ENCODE peak calls at places on chromosome X, in six cellular contexts. Q is GM12878, L is HepG2, G is K562, I is H1, C is HCT116. T is an unnamed sample.
A peak's percentile ranks its signal among the peaks of the same experiment; 100 is the strongest.

GRCh38 chrX:17741123-17741511 is 3.8 kb downstream of the SCML1 start:
- DNase-seq in G (no peak), C (no peak), I (no peak), Q (no peak), L (peak; percentile 40), T (no peak)

GRCh38 chrX:102847362-102847761 is 89.7 kb upstream of the RAB40AL start:
- DNase-seq in G (no peak), C (no peak), L (no peak), Q (no peak), I (no peak), T (no peak)

GRCh38 chrX:78746496-78746895 is 1.0 kb upstream of the LPAR4 start:
- DNase-seq in C (no peak), G (no peak), L (no peak), I (peak; percentile 47), Q (no peak), T (no peak)

GRCh38 chrX:85977218-85977617 is 70.1 kb downstream of the CHM start:
- DNase-seq in C (no peak), L (no peak), Q (peak; percentile 4), G (no peak), I (no peak), T (no peak)

GRCh38 chrX:12971282-12972003 is 3.5 kb upstream of the TMSB4X start:
- DNase-seq in G (no peak), Q (no peak), I (no peak), C (no peak), L (no peak), T (no peak)

GRCh38 chrX:10444204-10444603 is 176.2 kb downstream of the MID1 start:
- DNase-seq in I (no peak), C (no peak), L (peak; percentile 2), Q (no peak), G (peak; percentile 1), T (no peak)

GRCh38 chrX:47595701-47596655 is 13.7 kb downstream of the TIMP1 start:
- DNase-seq in I (no peak), C (no peak), G (no peak), Q (no peak), L (no peak), T (no peak)

GRCh38 chrX:2500681-2501151 is at the start of the genes DHRSX and ZBED1:
- DNase-seq in I (peak; percentile 67), C (no peak), Q (no peak), G (peak; percentile 29), L (no peak), T (no peak)

GRCh38 chrX:97842468-97843199 is 958.9 kb downstream of the RPA4 start:
- DNase-seq in C (no peak), G (no peak), Q (no peak), L (no peak), I (no peak), T (no peak)

DNA sequence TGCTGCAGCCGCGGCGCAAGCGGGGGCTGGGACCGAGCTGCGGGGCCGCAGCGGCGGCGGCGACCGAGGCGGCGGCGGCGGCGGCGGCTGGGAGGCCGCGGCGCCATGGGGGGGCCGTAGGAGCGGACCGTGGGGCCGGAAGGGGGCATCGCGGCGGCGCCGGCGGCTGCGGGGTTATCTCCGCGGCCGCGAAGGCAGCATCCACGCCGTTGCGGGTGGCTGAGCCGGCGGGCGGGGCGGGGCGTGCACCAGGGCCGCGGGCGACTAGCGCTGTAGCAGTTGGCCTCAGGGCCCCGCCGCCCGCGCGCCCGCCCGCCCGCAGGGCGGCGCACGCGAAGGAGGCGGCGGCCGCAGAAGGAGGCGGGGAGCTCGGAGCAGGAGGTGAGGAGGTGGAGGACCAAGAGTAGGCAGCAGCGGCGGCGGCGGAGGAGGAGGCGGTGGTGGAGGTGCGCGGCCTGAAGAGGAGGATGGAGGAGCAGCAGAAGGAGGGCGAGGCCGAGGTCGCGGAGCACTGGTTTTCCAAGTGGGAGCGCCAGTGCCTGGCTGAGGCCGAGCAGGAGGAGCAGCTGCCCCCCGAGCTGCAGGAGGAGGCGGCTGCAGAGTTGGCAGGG is 126.1 kb upstream of the CXorf66 start:
- DNase-seq in Q (no peak), I (peak; percentile 57), L (no peak), G (peak; percentile 48), C (no peak), T (no peak)
- H3K27me3 ChIP-seq in Q (no peaks in the 10 kb centered on the region), I (peaks cover 6% of the 10 kb centered on the region), L (no peaks in the 10 kb centered on the region), G (peaks cover 3% of the 10 kb centered on the region), C (no peaks in the 10 kb centered on the region), T (peaks cover 2% of the 10 kb centered on the region)

DNA sequence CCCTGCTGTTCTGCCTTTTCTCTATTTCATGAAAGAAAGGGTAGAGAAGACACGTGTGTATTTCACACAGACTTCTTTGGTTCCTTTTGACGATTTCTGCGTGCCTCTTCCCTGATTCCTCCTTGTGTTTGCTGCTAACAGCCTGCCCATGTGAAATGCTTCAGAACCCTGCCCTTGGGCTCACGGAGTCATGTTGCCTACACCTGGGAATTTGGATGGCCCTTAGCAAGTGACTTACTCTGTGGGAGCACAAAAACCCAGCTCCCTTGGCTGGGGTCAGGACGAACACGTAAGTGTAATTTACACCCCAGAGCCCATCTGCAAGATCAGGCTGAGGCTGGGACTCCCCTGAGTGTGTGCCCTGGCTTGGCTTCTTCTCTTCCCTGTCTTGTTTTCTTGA is 220.3 kb upstream of the BCOR start:
- DNase-seq in G (no peak), C (no peak), I (no peak), Q (no peak), L (no peak), T (no peak)
- TF ChIP-seq ZNF274 in G (no peak), C (no peak), I (no peak), Q (no peak), L (no peak), T (no peak)

GRCh38 chrX:133414399-133415275 is 652 bp downstream of the GPC4 start:
- DNase-seq in G (no peak), Q (no peak), L (no peak), I (no peak), C (no peak), T (no peak)

GRCh38 chrX:133413218-133413925 is 1.9 kb downstream of the GPC4 start:
- DNase-seq in Q (no peak), G (no peak), I (no peak), L (no peak), C (no peak), T (no peak)

GRCh38 chrX:133417364-133417763 is 2.1 kb upstream of the GPC4 start:
- DNase-seq in L (no peak), C (no peak), I (no peak), Q (no peak), G (no peak), T (no peak)

GRCh38 chrX:133412665-133413064 is 2.6 kb downstream of the GPC4 start:
- DNase-seq in L (no peak), C (no peak), G (no peak), Q (no peak), I (no peak), T (no peak)

DNA sequence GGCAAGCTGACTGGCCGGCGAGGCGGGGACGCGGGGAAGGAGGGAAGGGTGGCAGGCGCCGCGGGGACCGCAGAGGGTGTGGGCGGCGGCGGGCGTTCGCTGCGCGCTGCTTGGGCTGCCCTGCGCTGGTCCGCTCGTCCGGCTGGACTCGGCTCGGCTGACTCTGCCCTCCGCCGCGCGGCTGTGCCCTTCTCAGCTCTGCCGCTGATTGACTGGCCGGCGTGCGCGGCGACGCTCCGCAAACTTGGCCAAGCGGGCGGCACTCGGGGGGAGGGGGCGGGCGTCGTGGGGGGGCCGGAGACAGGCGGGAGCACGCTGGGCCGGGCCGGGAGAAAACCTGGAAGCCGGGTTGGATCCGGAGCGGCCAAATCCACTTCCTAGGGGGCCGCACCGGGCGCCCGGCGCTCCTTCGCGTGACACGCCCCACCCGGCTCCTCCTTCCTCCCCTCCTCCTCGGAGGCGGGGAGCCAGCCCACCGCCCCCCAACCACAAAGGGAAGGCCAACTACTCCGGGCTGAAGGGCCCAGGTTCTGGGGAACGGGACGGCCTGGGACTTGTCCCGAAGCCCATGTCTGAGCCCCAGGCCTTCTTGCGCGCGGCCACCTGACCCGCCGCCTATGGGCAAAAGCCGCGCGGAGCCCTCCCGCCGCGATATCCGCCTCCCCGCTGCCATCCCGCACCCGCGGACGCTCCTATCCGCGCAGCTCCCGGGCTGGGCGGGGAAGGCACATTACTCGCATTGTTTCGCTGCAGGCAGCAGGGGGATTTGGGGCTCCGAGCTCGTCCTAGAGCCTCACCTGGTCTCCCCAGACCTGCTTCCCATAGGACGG is at the start of gene GPC4:
- DNase-seq in L (no peak), I (peak; percentile 79), Q (no peak), C (peak; percentile 57), G (no peak), T (no peak)
- H3K4me3 ChIP-seq in L (peak within 1 kb of the TSS; percentile 9), I (peak within 1 kb of the TSS; percentile 72), Q (no peak within 1 kb of the TSS), C (peak within 1 kb of the TSS; percentile 57), G (no peak within 1 kb of the TSS), T (peak within 1 kb of the TSS; percentile 65)

GRCh38 chrX:11566814-11567213 is 98.9 kb downstream of the ARHGAP6 start:
- DNase-seq in G (no peak), C (no peak), Q (no peak), L (no peak), I (no peak), T (no peak)

GRCh38 chrX:11567528-11568220 is 98.0 kb downstream of the ARHGAP6 start:
- DNase-seq in L (no peak), I (no peak), G (no peak), C (no peak), Q (no peak), T (no peak)

GRCh38 chrX:11562570-11562969 is 103.2 kb downstream of the ARHGAP6 start:
- DNase-seq in I (no peak), L (no peak), G (no peak), C (no peak), Q (no peak), T (no peak)

GRCh38 chrX:11564546-11564945 is 101.2 kb downstream of the ARHGAP6 start:
- DNase-seq in L (no peak), G (no peak), I (no peak), Q (no peak), C (no peak), T (no peak)

DNA sequence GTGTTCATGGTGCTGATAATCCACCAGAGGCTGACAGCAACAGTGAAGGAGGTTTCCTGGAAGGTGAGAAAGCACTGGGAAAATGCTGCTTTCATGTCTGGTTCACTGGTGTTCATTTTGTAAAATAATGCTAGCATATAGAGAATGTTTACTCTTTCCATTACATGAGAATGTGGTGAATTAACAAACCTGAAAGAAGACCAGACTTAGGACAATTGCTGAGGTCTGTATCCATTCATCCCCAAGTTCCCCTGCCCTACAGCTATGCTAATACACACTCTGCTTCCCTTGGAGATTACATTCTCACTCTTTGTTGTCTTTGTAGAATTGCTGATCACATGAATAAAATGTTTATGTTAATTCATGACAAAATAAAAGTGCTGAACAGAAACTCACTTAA is 99.6 kb downstream of the ARHGAP6 start:
- DNase-seq in G (no peak), L (no peak), C (no peak), Q (no peak), I (no peak), T (peak; percentile 61)
- H3K27me3 ChIP-seq in G (no peaks in the 10 kb centered on the region), L (no peaks in the 10 kb centered on the region), C (no peaks in the 10 kb centered on the region), Q (no peaks in the 10 kb centered on the region), I (peaks cover 63% of the 10 kb centered on the region), T (no peaks in the 10 kb centered on the region)